ENCODE peak calls at places on chromosome 18, in eight cellular contexts. F is HFFc6, Q is GM12865, B is esophagus muscularis mucosa, P is fibroblast of lung, S is cardiac fibroblast, L is H9, T is left lung. R is an unnamed sample.

GRCh38 chr18:76528477-76529432 is 33.7 kb upstream of the ZNF516 start:
- DNase-seq in F (peak; percentile 33), Q (peak; percentile 58), B (no peak), P (peak; percentile 86), S (peak; percentile 50), L (no peak), T (no peak), R (no peak)

GRCh38 chr18:46447323-46447722 is 209.7 kb downstream of the LOXHD1 start:
- DNase-seq in F (no peak), Q (no peak), B (no peak), P (no peak), S (no peak), L (no peak), T (no peak), R (no peak)

GRCh38 chr18:46411862-46412690 is 244.9 kb downstream of the LOXHD1 start:
- DNase-seq in F (peak; percentile 2), Q (no peak), B (no peak), P (peak; percentile 17), S (no peak), L (peak; percentile 41), T (no peak), R (peak; percentile 96)

GRCh38 chr18:35110554-35111058 is 69.4 kb downstream of the MAPRE2 start:
- DNase-seq in F (no peak), Q (no peak), B (no peak), P (no peak), S (peak; percentile 30), L (no peak), T (no peak), R (no peak)

GRCh38 chr18:37476182-37476581 is 89.4 kb downstream of the CELF4 start:
- DNase-seq in F (peak; percentile 21), Q (peak; percentile 48), B (no peak), P (peak; percentile 39), S (no peak), L (peak; percentile 69), T (no peak), R (no peak)

GRCh38 chr18:79765491-79766245 is 32.1 kb upstream of the KCNG2 start:
- DNase-seq in F (peak; percentile 10), Q (no peak), B (no peak), P (peak; percentile 57), S (peak; percentile 56), L (no peak), T (peak; percentile 24), R (no peak)

GRCh38 chr18:76941284-76941683 is 118.9 kb downstream of the ZNF236 start:
- DNase-seq in F (no peak), Q (no peak), B (no peak), P (no peak), S (no peak), L (no peak), T (no peak), R (no peak)

GRCh38 chr18:424071-424868 is 76.2 kb downstream of the COLEC12 start:
- DNase-seq in F (no peak), Q (no peak), B (no peak), P (no peak), S (no peak), L (no peak), T (no peak), R (no peak)

GRCh38 chr18:21444465-21445023 is 156.0 kb downstream of the ESCO1 start:
- DNase-seq in F (peak; percentile 48), Q (peak; percentile 65), B (no peak), P (peak; percentile 78), S (peak; percentile 84), L (peak; percentile 48), T (no peak), R (no peak)

GRCh38 chr18:77000527-77000926 is 132.1 kb downstream of the MBP start:
- DNase-seq in F (peak; percentile 31), Q (peak; percentile 52), B (no peak), P (peak; percentile 46), S (peak; percentile 59), L (peak; percentile 40), T (no peak), R (no peak)

GRCh38 chr18:27921904-27922541 is 254.9 kb downstream of the CDH2 start:
- DNase-seq in F (peak; percentile 95), Q (no peak), B (no peak), P (peak; percentile 24), S (peak; percentile 66), L (peak; percentile 28), T (no peak), R (no peak)

GRCh38 chr18:79598046-79598884 is 81.3 kb upstream of the CTDP1 start:
- DNase-seq in F (no peak), Q (no peak), B (no peak), P (no peak), S (no peak), L (no peak), T (peak; percentile 28), R (no peak)

GRCh38 chr18:6017160-6017559 is 121.8 kb upstream of the TMEM200C start:
- DNase-seq in F (no peak), Q (no peak), B (no peak), P (peak; percentile 64), S (no peak), L (no peak), T (no peak), R (no peak)

GRCh38 chr18:8701546-8702118 is 3.7 kb upstream of the MTCL1 start:
- DNase-seq in F (peak; percentile 79), Q (no peak), B (no peak), P (peak; percentile 83), S (peak; percentile 91), L (no peak), T (no peak), R (no peak)

GRCh38 chr18:11251229-11251890 is 102.0 kb upstream of the PIEZO2 start:
- DNase-seq in F (no peak), Q (no peak), B (no peak), P (peak; percentile 50), S (peak; percentile 54), L (no peak), T (peak; percentile 64), R (no peak)

GRCh38 chr18:36153771-36154170 is 24.1 kb downstream of the ELP2 start:
- DNase-seq in F (no peak), Q (no peak), B (no peak), P (no peak), S (no peak), L (no peak), T (no peak), R (no peak)

GRCh38 chr18:76874643-76875389 is 52.5 kb downstream of the ZNF236 start:
- DNase-seq in F (no peak), Q (no peak), B (no peak), P (peak; percentile 2), S (no peak), L (peak; percentile 58), T (no peak), R (no peak)

GRCh38 chr18:68667121-68667520 is 47.8 kb downstream of the TMX3 start:
- DNase-seq in F (peak; percentile 17), Q (no peak), B (no peak), P (peak; percentile 21), S (peak; percentile 45), L (no peak), T (no peak), R (no peak)

DNA sequence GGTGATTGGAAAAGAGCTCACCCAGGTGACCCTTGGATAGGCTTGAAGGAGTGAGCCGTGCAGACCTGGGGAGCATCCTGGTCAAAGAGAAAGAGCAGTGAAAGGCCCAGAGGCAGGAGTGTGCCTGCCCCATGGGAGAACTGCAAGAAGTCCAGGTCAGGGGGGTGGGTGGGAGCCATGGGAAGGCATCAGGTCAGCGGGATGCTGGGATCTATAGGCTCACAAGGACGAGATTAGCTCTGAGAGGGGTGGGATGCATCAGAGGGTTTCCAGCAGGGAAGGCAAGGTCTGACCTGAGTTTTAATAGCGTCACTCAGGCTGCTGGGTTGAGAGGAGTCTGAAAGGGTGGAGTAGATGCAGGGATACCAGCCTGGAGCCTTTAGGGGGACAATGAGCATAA is 158.6 kb downstream of the SMAD7 start:
- DNase-seq in F (no peak), Q (no peak), B (no peak), P (no peak), S (no peak), L (no peak), T (peak; percentile 2), R (no peak)
- TF ChIP-seq CTCF in F (no peak), Q (no peak), B (no peak), P (no peak), S (no peak), L (no peak), T (no peak), R (no peak)

GRCh38 chr18:13302611-13303267 is 84.2 kb downstream of the LDLRAD4 start:
- DNase-seq in F (no peak), Q (no peak), B (no peak), P (no peak), S (no peak), L (no peak), T (no peak), R (no peak)
- TF ChIP-seq CTCF in F (no peak), Q (no peak), B (no peak), P (no peak), S (no peak), L (no peak), T (no peak), R (no peak)

GRCh38 chr18:62607302-62607701 is 84.5 kb downstream of the ZCCHC2 start:
- DNase-seq in F (no peak), Q (no peak), B (no peak), P (no peak), S (no peak), L (no peak), T (no peak), R (no peak)
- TF ChIP-seq CTCF in F (no peak), Q (no peak), B (no peak), P (no peak), S (no peak), L (no peak), T (no peak), R (no peak)

GRCh38 chr18:73950116-73950705 is 197.4 kb downstream of the FBXO15 start:
- DNase-seq in F (peak; percentile 5), Q (no peak), B (peak; percentile 39), P (no peak), S (no peak), L (no peak), T (no peak), R (no peak)

GRCh38 chr18:73948497-73948896 is 199.1 kb downstream of the FBXO15 start:
- DNase-seq in F (no peak), Q (no peak), B (peak; percentile 60), P (no peak), S (peak; percentile 3), L (no peak), T (no peak), R (no peak)

GRCh38 chr18:73954267-73954666 is 193.4 kb downstream of the FBXO15 start:
- DNase-seq in F (no peak), Q (no peak), B (no peak), P (no peak), S (no peak), L (no peak), T (no peak), R (no peak)

GRCh38 chr18:73947180-73947989 is 200.2 kb downstream of the FBXO15 start:
- DNase-seq in F (no peak), Q (no peak), B (peak; percentile 21), P (no peak), S (no peak), L (no peak), T (no peak), R (no peak)

DNA sequence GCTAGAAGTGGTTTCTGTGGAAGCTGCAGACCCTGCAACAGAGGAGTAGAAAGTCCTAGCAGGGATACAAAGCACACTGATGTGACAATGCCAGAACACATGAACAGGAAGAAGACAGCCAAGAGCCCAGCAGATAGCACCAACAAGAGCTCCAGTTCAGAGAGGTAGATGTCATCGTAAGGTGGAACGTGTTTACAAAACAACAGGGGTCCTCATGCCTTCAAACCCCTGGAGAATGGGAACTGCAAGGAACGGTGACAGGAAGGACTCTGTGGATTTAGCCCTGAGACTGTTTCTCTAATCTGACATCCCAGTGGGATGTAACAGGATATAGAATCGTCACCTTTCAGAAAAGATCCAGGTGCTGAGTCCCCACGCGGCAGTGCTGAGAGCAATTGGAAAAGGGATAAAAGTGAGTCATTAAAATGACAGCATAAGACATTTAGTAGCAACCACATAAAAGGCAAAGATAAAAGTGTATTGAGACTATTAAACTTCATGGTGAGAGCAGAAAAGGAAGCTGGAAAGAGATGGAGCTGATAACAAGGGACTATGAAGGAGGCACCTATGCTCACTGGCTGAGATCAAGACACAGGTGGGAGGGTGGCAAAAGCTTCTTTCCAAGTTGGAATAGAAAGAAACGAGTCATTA is 195.2 kb downstream of the FBXO15 start:
- DNase-seq in F (no peak), Q (no peak), B (peak; percentile 62), P (no peak), S (no peak), L (no peak), T (no peak), R (no peak)
- TF ChIP-seq CTCF in F (no peak), Q (no peak), B (no peak), P (no peak), S (no peak), L (no peak), T (no peak), R (no peak)

R was measured in osteocyte.